ENCODE peak calls at places on chromosomes 4 and X, in six cellular contexts. I is upper lobe of left lung, T is vagina, L is HL-60, G is breast epithelium, Y is stomach. P is an unnamed sample.

GRCh38 chrX:8037593-8038348 is 110.6 kb upstream of the PNPLA4 start:
- DNase-seq in I (no peak), T (no peak), G (no peak), Y (no peak), L (no peak), P (no peak)

GRCh38 chr4:7638463-7638862 is 203.7 kb upstream of the PSAPL1 start:
- DNase-seq in I (no peak), Y (no peak), T (no peak), G (no peak), L (no peak), P (no peak)

GRCh38 chrX:21374994-21375794 is 976 bp downstream of the CNKSR2 start:
- DNase-seq in L (no peak), I (no peak), Y (no peak), T (no peak), G (no peak), P (no peak)

GRCh38 chrX:133745361-133745760 is 240.0 kb downstream of the GPC3 start:
- DNase-seq in I (no peak), L (no peak), Y (no peak), G (no peak), T (no peak), P (no peak)

GRCh38 chrX:38816158-38816557 is 14.9 kb downstream of the MID1IP1 start:
- DNase-seq in I (no peak), Y (no peak), T (no peak), G (no peak), L (no peak), P (no peak)

GRCh38 chr4:75963558-75963957 is 22.7 kb upstream of the NAAA start:
- DNase-seq in T (no peak), L (no peak), Y (no peak), I (no peak), G (no peak), P (no peak)

GRCh38 chrX:96182366-96182765 is 502.3 kb upstream of the DIAPH2 start:
- DNase-seq in T (no peak), L (no peak), G (no peak), I (no peak), Y (no peak), P (peak; percentile 2)

GRCh38 chr4:178937130-178937529 is 1494.9 kb upstream of the AGA start:
- DNase-seq in Y (no peak), T (no peak), L (no peak), G (no peak), I (no peak), P (no peak)

GRCh38 chr4:79528241-79528706 is 120.2 kb upstream of the GK2 start:
- DNase-seq in L (no peak), G (no peak), I (no peak), Y (no peak), T (no peak), P (no peak)

GRCh38 chrX:23673108-23673507 is 5.8 kb downstream of the PRDX4 start:
- DNase-seq in I (no peak), L (no peak), Y (no peak), G (no peak), T (no peak), P (no peak)

GRCh38 chr4:71026086-71026485 is 32.6 kb downstream of the DCK start:
- DNase-seq in T (no peak), G (no peak), Y (no peak), L (no peak), I (no peak), P (peak; percentile 66)

GRCh38 chrX:18873189-18873791 is 110.6 kb downstream of the PHKA2 start:
- DNase-seq in T (no peak), G (no peak), L (no peak), I (no peak), Y (no peak), P (no peak)

GRCh38 chr4:7295917-7296660 is 103.8 kb downstream of the SORCS2 start:
- DNase-seq in T (no peak), G (no peak), Y (no peak), L (no peak), I (no peak), P (no peak)

GRCh38 chr4:16707874-16708273 is 190.6 kb downstream of the LDB2 start:
- DNase-seq in Y (no peak), T (no peak), I (no peak), G (no peak), L (no peak), P (no peak)

GRCh38 chrX:30627818-30628652 is 25.2 kb upstream of the GK start:
- DNase-seq in L (no peak), I (no peak), Y (no peak), T (no peak), G (no peak), P (peak; percentile 88)

GRCh38 chr4:76305971-76306881 is at the start of gene STBD1:
- DNase-seq in I (peak; percentile 89), Y (peak; percentile 77), T (no peak), G (peak; percentile 22), L (peak; percentile 69), P (peak; percentile 68)

GRCh38 chr4:15420642-15421041 is 7.2 kb upstream of the C1QTNF7 start:
- DNase-seq in T (no peak), I (no peak), Y (no peak), L (no peak), G (no peak), P (no peak)

GRCh38 chrX:120274958-120275357 is 24.3 kb downstream of the ZBTB33 start:
- DNase-seq in I (no peak), G (no peak), T (no peak), Y (no peak), L (no peak), P (no peak)

GRCh38 chr4:185304541-185304940 is 91.2 kb downstream of the LRP2BP start:
- DNase-seq in T (no peak), Y (no peak), L (no peak), I (peak; percentile 46), G (no peak), P (no peak)

GRCh38 chr4:185309770-185310169 is 86.0 kb downstream of the LRP2BP start:
- DNase-seq in G (no peak), L (no peak), T (no peak), I (no peak), Y (no peak), P (no peak)

GRCh38 chr4:185307136-185307950 is 88.4 kb downstream of the LRP2BP start:
- DNase-seq in Y (no peak), G (no peak), I (no peak), T (no peak), L (no peak), P (no peak)

GRCh38 chr4:185305979-185306442 is 89.7 kb downstream of the LRP2BP start:
- DNase-seq in L (no peak), I (no peak), T (no peak), Y (no peak), G (no peak), P (no peak)

DNA sequence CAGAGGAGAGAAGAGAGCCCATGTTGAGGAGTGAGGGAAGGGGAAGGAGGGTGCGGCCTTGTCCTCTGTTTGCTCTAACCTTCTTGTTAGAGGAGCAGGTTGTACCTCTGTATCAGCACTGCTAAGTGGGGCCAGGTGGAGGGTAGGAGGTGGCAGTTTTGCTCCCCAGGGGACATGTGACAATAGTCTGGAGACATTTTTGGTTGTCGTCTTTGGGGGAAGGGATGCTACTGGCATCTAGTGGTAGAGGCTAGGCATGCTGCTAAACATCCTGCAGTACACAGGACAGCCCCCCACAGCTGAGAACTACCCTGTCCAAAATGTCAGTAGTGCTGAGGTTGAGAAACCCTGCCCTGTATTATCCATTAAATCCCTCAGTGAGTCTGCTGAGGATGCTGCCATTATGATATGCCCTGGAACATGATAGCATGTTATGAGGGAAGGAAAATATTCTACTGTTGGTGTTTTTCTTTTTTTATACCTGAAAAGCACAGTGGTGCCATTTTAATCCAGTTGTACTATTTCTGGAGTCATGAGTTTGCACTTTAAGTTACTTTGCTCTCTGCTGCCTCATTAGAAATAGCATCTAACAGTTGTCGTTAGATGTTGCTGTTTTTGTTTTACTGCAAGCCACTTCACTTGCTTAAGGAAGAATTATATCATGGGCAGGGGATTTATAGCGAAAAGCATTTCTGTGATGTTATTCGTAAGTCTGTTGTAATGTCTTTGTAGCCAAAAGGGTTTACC is 90.6 kb downstream of the LRP2BP start:
- DNase-seq in Y (no peak), T (no peak), L (no peak), G (no peak), I (peak; percentile 85), P (peak; percentile 30)
- TF ChIP-seq POLR2AphosphoS5 in Y (no peak), T (no peak), L (no peak), G (no peak), I (peak; percentile 48), P (no peak)

GRCh38 chr4:169205146-169205806 is 65.5 kb downstream of the SH3RF1 start:
- DNase-seq in I (no peak), Y (no peak), G (no peak), L (no peak), T (no peak), P (no peak)
- TF ChIP-seq POLR2AphosphoS5 in I (no peak), Y (no peak), G (no peak), L (no peak), T (no peak), P (no peak)

GRCh38 chr4:147831452-147832192 is 99.7 kb downstream of the ARHGAP10 start:
- DNase-seq in G (peak; percentile 43), T (no peak), I (peak; percentile 58), Y (no peak), L (peak; percentile 29), P (no peak)
- TF ChIP-seq POLR2AphosphoS5 in G (peak; percentile 65), T (no peak), I (peak; percentile 46), Y (peak; percentile 58), L (no peak), P (no peak)

DNA sequence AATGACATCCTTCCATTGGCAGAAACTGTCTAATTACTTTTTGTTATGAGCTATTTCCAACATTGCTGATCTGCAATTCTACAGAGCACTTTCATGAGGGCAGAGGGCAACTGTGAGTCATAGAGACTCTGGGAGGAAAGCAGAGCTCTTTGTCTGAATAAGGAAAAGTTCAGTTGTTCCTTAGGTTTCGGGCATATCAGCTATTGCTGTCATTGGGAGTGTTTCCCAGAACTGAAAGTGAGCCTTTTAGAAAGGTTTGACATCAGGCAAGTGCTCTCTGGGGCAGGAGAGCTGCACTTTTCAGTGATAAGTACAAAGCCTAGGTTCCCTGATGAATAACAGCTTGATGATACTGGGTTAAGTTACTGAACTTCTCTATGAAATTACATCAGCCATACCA is 119.2 kb upstream of the EDNRA start:
- DNase-seq in G (no peak), Y (peak; percentile 33), T (no peak), L (no peak), I (peak; percentile 34), P (no peak)
- TF ChIP-seq POLR2AphosphoS5 in G (no peak), Y (peak; percentile 41), T (peak; percentile 26), L (no peak), I (no peak), P (no peak)

DNA sequence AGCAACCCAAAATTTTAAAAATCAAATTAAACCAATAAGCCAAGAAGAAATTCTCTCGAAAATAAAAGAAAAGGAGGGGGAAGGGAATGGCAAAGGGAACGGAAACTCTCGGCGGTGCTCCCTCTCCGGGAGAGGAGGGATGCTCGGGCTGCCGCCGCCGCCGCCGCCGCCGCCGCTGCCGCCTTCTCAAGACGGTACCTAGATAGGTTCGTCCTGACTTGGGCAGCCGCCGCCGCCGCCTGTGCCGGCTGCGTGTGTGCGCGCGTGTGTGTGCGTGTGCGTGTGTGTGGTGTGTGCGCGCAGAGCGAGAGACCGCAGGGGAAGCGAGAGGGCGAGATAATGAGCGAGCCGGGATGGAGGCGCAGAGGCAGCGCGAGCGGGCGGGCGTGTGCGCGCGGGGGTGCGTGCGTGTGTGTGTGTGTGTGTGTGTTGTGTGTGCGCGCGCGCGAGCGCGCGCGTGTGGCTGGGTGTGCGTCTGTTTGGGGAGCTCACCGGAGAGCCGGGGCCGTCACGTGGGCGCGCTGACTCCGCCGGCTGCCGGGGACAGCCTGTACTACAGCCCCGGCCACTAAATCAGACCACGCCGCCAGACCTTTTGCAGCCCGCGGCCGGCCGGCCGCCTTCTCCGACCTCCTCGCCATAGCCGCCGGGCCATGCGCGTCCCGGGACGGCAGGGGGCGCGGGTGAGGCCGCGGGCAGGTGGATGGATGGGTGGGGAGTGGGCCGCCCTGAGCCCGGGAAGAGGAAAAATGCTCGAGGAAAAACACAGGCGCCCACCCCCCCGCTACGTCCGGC is 111.6 kb downstream of the DHX15 start:
- DNase-seq in L (peak; percentile 71), Y (peak; percentile 76), I (peak; percentile 75), T (no peak), G (peak; percentile 58), P (peak; percentile 50)
- TF ChIP-seq POLR2AphosphoS5 in L (no peak), Y (peak; percentile 32), I (no peak), T (peak; percentile 66), G (no peak), P (no peak)